ENCODE peak calls at places on chromosomes 12 and 14, in four cellular contexts. One of them, this sample, is unnamed.

GRCh38 chr12:12425616-12426015 is 68.7 kb downstream of the BORCS5 start:
- DNase-seq in fibroblast of lung: no peak
- DNase-seq in neuronal stem cell: no peak
- DNase-seq in PC-9: no peak
- DNase-seq in this sample: no peak

GRCh38 chr14:101474563-101475467 is 86.5 kb upstream of the DIO3 start:
- DNase-seq in neuronal stem cell: no peak
- DNase-seq in fibroblast of lung: peak; percentile 29
- DNase-seq in PC-9: no peak
- DNase-seq in this sample: no peak

GRCh38 chr12:105262461-105263184 is 26.6 kb upstream of the APPL2 start:
- DNase-seq in neuronal stem cell: no peak
- DNase-seq in PC-9: no peak
- DNase-seq in fibroblast of lung: no peak
- DNase-seq in this sample: no peak

GRCh38 chr12:11969437-11970154 is 101.1 kb upstream of the BCL2L14 start:
- DNase-seq in fibroblast of lung: no peak
- DNase-seq in neuronal stem cell: no peak
- DNase-seq in PC-9: no peak
- DNase-seq in this sample: no peak

GRCh38 chr14:53391631-53392030 is 238.5 kb upstream of the DDHD1 start:
- DNase-seq in neuronal stem cell: no peak
- DNase-seq in fibroblast of lung: peak; percentile 57
- DNase-seq in PC-9: no peak
- DNase-seq in this sample: peak; percentile 96

GRCh38 chr14:105446971-105447370 is 27.3 kb downstream of the MTA1 start:
- DNase-seq in PC-9: no peak
- DNase-seq in fibroblast of lung: no peak
- DNase-seq in neuronal stem cell: no peak
- DNase-seq in this sample: no peak

GRCh38 chr12:62285284-62285683 is 25.1 kb downstream of the USP15 start:
- DNase-seq in neuronal stem cell: no peak
- DNase-seq in fibroblast of lung: no peak
- DNase-seq in PC-9: no peak
- DNase-seq in this sample: no peak

GRCh38 chr14:90760055-90760444 is 56.2 kb downstream of the TTC7B start:
- DNase-seq in PC-9: no peak
- DNase-seq in fibroblast of lung: no peak
- DNase-seq in neuronal stem cell: no peak
- DNase-seq in this sample: no peak

GRCh38 chr14:90368946-90369721 is 27.7 kb upstream of the CALM1 start:
- DNase-seq in neuronal stem cell: no peak
- DNase-seq in fibroblast of lung: peak; percentile 26
- DNase-seq in PC-9: no peak
- DNase-seq in this sample: no peak

GRCh38 chr12:38053655-38054464 is 262.7 kb upstream of the ALG10B start:
- DNase-seq in neuronal stem cell: no peak
- DNase-seq in PC-9: peak; percentile 82
- DNase-seq in fibroblast of lung: no peak
- DNase-seq in this sample: no peak

GRCh38 chr12:24042651-24043050 is 93.2 kb upstream of the SOX5 start:
- DNase-seq in PC-9: no peak
- DNase-seq in fibroblast of lung: no peak
- DNase-seq in neuronal stem cell: no peak
- DNase-seq in this sample: no peak

GRCh38 chr12:39643052-39643451 is 23.4 kb upstream of the ABCD2 start:
- DNase-seq in PC-9: no peak
- DNase-seq in neuronal stem cell: no peak
- DNase-seq in fibroblast of lung: no peak
- DNase-seq in this sample: no peak

GRCh38 chr14:104337381-104337780 is 199.0 kb downstream of the KIF26A start:
- DNase-seq in PC-9: no peak
- DNase-seq in fibroblast of lung: no peak
- DNase-seq in neuronal stem cell: no peak
- DNase-seq in this sample: no peak

GRCh38 chr12:93624595-93625294 is 52.3 kb downstream of the SOCS2 start:
- DNase-seq in neuronal stem cell: no peak
- DNase-seq in fibroblast of lung: peak; percentile 96
- DNase-seq in PC-9: peak; percentile 24
- DNase-seq in this sample: peak; percentile 89

GRCh38 chr14:75752907-75753594 is 92.0 kb downstream of the TTLL5 start:
- DNase-seq in PC-9: no peak
- DNase-seq in neuronal stem cell: no peak
- DNase-seq in fibroblast of lung: peak; percentile 42
- DNase-seq in this sample: no peak

GRCh38 chr14:31489680-31490079 is 1.8 kb upstream of the GPR33 start:
- DNase-seq in PC-9: no peak
- DNase-seq in neuronal stem cell: no peak
- DNase-seq in fibroblast of lung: no peak
- DNase-seq in this sample: no peak

GRCh38 chr12:112851024-112851777 is 55.6 kb upstream of the OAS1 start:
- DNase-seq in neuronal stem cell: no peak
- DNase-seq in PC-9: no peak
- DNase-seq in fibroblast of lung: no peak
- DNase-seq in this sample: no peak

GRCh38 chr12:56151672-56152131 is 685 bp upstream of the MYL6B start:
- DNase-seq in neuronal stem cell: no peak
- DNase-seq in fibroblast of lung: no peak
- DNase-seq in PC-9: peak; percentile 51
- DNase-seq in this sample: no peak

GRCh38 chr14:96194657-96195431 is 9.8 kb upstream of the BDKRB2 start:
- DNase-seq in fibroblast of lung: no peak
- DNase-seq in PC-9: no peak
- DNase-seq in neuronal stem cell: no peak
- DNase-seq in this sample: no peak

GRCh38 chr12:6090786-6091185 is 33.7 kb downstream of the VWF start:
- DNase-seq in neuronal stem cell: no peak
- DNase-seq in PC-9: no peak
- DNase-seq in fibroblast of lung: peak; percentile 68
- DNase-seq in this sample: no peak

GRCh38 chr12:66861157-66861750 is 182.4 kb upstream of the GRIP1 start:
- DNase-seq in PC-9: peak; percentile 59
- DNase-seq in fibroblast of lung: peak; percentile 64
- DNase-seq in neuronal stem cell: peak; percentile 58
- DNase-seq in this sample: peak; percentile 2

GRCh38 chr14:99982449-99983250 is 82.6 kb upstream of the EVL start:
- DNase-seq in neuronal stem cell: peak; percentile 54
- DNase-seq in PC-9: peak; percentile 11
- DNase-seq in fibroblast of lung: peak; percentile 79
- DNase-seq in this sample: peak; percentile 28

GRCh38 chr12:76449572-76449971 is 101.4 kb upstream of the BBS10 start:
- DNase-seq in PC-9: no peak
- DNase-seq in fibroblast of lung: peak; percentile 73
- DNase-seq in neuronal stem cell: no peak
- DNase-seq in this sample: no peak

GRCh38 chr12:116310082-116310481 is 32.6 kb upstream of the MED13L start:
- DNase-seq in neuronal stem cell: no peak
- DNase-seq in PC-9: no peak
- DNase-seq in fibroblast of lung: no peak
- DNase-seq in this sample: no peak

GRCh38 chr12:14850929-14851663 is 7.8 kb upstream of the ART4 start:
- DNase-seq in fibroblast of lung: no peak
- DNase-seq in neuronal stem cell: no peak
- DNase-seq in PC-9: no peak
- DNase-seq in this sample: no peak

GRCh38 chr12:95118138-95118787 is 44.8 kb upstream of the NR2C1 start:
- DNase-seq in PC-9: no peak
- DNase-seq in fibroblast of lung: peak; percentile 72
- DNase-seq in neuronal stem cell: no peak
- DNase-seq in this sample: no peak

GRCh38 chr12:77007476-77007875 is 57.9 kb downstream of the E2F7 start:
- DNase-seq in neuronal stem cell: no peak
- DNase-seq in PC-9: no peak
- DNase-seq in fibroblast of lung: no peak
- DNase-seq in this sample: no peak

GRCh38 chr14:55279384-55279783 is 8.2 kb downstream of the FBXO34 start:
- DNase-seq in PC-9: no peak
- DNase-seq in fibroblast of lung: no peak
- DNase-seq in neuronal stem cell: no peak
- DNase-seq in this sample: no peak

GRCh38 chr12:21026302-21026701 is 104.7 kb upstream of the SLCO1B1 start:
- DNase-seq in PC-9: no peak
- DNase-seq in fibroblast of lung: no peak
- DNase-seq in neuronal stem cell: no peak
- DNase-seq in this sample: no peak

GRCh38 chr14:102805454-102805891 is 28.2 kb downstream of the TRAF3 start:
- DNase-seq in PC-9: peak; percentile 65
- DNase-seq in fibroblast of lung: no peak
- DNase-seq in neuronal stem cell: no peak
- DNase-seq in this sample: no peak

GRCh38 chr12:26918321-26919215 is 19.2 kb downstream of the INTS13 start:
- DNase-seq in PC-9: no peak
- DNase-seq in fibroblast of lung: peak; percentile 19
- DNase-seq in neuronal stem cell: no peak
- DNase-seq in this sample: no peak

GRCh38 chr14:41586237-41586636 is 20.4 kb upstream of the LRFN5 start:
- DNase-seq in fibroblast of lung: peak; percentile 8
- DNase-seq in neuronal stem cell: no peak
- DNase-seq in PC-9: no peak
- DNase-seq in this sample: no peak

GRCh38 chr14:84622357-84622756 is 907.6 kb upstream of the FLRT2 start:
- DNase-seq in PC-9: no peak
- DNase-seq in neuronal stem cell: no peak
- DNase-seq in fibroblast of lung: no peak
- DNase-seq in this sample: no peak

GRCh38 chr12:123532021-123532420 is 1.5 kb downstream of the RILPL1 start:
- DNase-seq in fibroblast of lung: no peak
- DNase-seq in PC-9: no peak
- DNase-seq in neuronal stem cell: no peak
- DNase-seq in this sample: no peak

GRCh38 chr14:100955201-100955600 is 51.7 kb upstream of the RTL1 start:
- DNase-seq in PC-9: no peak
- DNase-seq in fibroblast of lung: peak; percentile 36
- DNase-seq in neuronal stem cell: no peak
- DNase-seq in this sample: no peak

DNA sequence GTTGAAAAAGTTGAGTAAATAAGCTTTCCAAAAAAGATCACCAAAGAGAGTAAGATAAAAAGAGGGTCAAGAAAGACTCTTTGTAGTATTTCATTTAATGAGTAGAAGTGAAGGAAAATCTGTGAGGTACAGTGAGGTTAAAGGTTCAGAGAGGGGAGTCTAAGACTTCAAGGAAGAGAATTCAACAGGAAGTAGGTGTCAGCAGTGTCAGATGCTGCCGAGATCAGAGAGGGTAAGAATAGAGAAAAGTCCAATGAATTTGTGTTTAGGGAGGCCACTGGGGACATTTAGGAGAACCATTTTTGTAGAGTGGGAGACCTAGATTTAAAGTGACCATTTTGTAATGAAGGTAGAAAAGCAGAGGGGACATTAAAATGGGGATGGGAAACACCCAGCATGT is 71.6 kb upstream of the KRAS start:
- DNase-seq in fibroblast of lung: no peak
- DNase-seq in PC-9: no peak
- DNase-seq in neuronal stem cell: no peak
- DNase-seq in this sample: no peak
- H3K4me2 ChIP-seq in fibroblast of lung: no peak overlapping the region
- H3K4me2 ChIP-seq in PC-9: no peak overlapping the region
- H3K4me2 ChIP-seq in neuronal stem cell: no peak overlapping the region
- H3K4me2 ChIP-seq in this sample: no peak overlapping the region

GRCh38 chr12:68825569-68826217 is 17.7 kb downstream of the MDM2 start:
- DNase-seq in neuronal stem cell: no peak
- DNase-seq in PC-9: no peak
- DNase-seq in fibroblast of lung: no peak
- DNase-seq in this sample: no peak

GRCh38 chr12:68823711-68824110 is 15.7 kb downstream of the MDM2 start:
- DNase-seq in fibroblast of lung: no peak
- DNase-seq in neuronal stem cell: no peak
- DNase-seq in PC-9: no peak
- DNase-seq in this sample: no peak

GRCh38 chr12:68824597-68825250 is 16.7 kb downstream of the MDM2 start:
- DNase-seq in PC-9: no peak
- DNase-seq in neuronal stem cell: no peak
- DNase-seq in fibroblast of lung: no peak
- DNase-seq in this sample: no peak

GRCh38 chr12:68821357-68822188 is 13.6 kb downstream of the MDM2 start:
- DNase-seq in fibroblast of lung: no peak
- DNase-seq in neuronal stem cell: no peak
- DNase-seq in PC-9: no peak
- DNase-seq in this sample: no peak

DNA sequence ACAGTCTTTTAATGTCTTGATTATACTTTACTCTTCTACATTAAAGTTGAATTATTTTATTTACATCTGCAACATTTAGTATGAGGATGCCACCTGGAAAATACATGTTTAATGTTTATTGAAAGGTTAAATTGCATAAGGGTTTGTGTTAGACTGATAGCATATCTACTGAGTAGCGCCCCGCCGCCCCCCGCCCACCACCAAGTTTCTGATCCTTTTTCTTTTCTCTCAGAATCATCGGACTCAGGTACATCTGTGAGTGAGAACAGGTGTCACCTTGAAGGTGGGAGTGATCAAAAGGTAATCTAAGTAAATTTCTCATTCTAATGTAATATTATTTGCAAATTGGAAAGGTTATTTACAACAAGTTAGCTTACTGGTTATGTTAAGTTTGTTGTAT is 16.2 kb downstream of the MDM2 start:
- DNase-seq in fibroblast of lung: no peak
- DNase-seq in PC-9: no peak
- DNase-seq in neuronal stem cell: no peak
- DNase-seq in this sample: no peak
- H3K4me2 ChIP-seq in fibroblast of lung: no peak overlapping the region
- H3K4me2 ChIP-seq in PC-9: no peak overlapping the region
- H3K4me2 ChIP-seq in neuronal stem cell: no peak overlapping the region
- H3K4me2 ChIP-seq in this sample: no peak overlapping the region

GRCh38 chr12:89723276-89723675 is 14.6 kb upstream of the ATP2B1 start:
- DNase-seq in neuronal stem cell: no peak
- DNase-seq in fibroblast of lung: no peak
- DNase-seq in PC-9: no peak
- DNase-seq in this sample: no peak

DNA sequence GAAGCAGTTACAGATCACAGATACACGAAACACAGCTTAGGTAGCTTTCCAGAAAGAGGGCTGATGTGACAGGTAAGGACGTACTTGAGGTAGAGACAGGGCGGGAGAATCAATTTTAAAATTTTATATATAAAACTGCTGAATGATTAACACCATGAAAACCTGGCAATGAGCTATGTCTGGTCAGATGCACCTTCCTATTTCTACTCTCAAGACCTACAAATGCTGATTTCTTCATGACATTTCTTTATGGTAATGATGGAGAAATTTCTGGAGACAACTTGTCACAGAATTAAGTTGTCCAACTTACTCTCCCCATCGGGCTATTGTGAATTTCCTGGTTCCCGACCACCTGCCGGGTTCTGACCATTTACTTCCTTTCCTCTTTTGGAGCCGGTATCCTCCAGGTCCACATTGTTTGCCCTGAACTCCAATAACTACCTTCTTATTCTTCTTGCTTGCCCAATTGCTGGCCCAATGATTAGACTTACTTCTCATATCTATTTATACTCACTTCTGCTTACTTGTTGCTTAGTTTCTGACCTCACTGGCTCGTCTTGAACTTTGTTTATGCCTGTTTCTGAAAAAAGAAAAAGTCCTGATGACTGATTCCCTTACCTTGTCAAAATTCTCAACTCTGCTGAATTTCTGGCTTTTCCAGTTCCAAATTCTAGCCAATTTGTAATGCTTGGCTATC is 12.8 kb upstream of the ATP2B1 start:
- DNase-seq in neuronal stem cell: no peak
- DNase-seq in fibroblast of lung: no peak
- DNase-seq in PC-9: no peak
- DNase-seq in this sample: no peak
- H3K4me2 ChIP-seq in neuronal stem cell: no peak overlapping the region
- H3K4me2 ChIP-seq in fibroblast of lung: no peak overlapping the region
- H3K4me2 ChIP-seq in PC-9: no peak overlapping the region
- H3K4me2 ChIP-seq in this sample: no peak overlapping the region

GRCh38 chr12:84719997-84720396 is 192.6 kb downstream of the SLC6A15 start:
- DNase-seq in PC-9: no peak
- DNase-seq in fibroblast of lung: no peak
- DNase-seq in neuronal stem cell: no peak
- DNase-seq in this sample: no peak
- H3K4me2 ChIP-seq in PC-9: no peak overlapping the region
- H3K4me2 ChIP-seq in fibroblast of lung: no peak overlapping the region
- H3K4me2 ChIP-seq in neuronal stem cell: no peak overlapping the region
- H3K4me2 ChIP-seq in this sample: no peak overlapping the region